ENCODE peak calls at places on chromosomes 3 and 15, in six cellular contexts. G, L, T, M, B and W are unnamed samples.

GRCh38 chr15:99411234-99411633 is 154.6 kb upstream of the MEF2A start:
- DNase-seq in M (no peak), B (no peak), T (no peak), G (no peak), L (no peak), W (no peak)

GRCh38 chr3:127988770-127989518 is 63.3 kb upstream of the SEC61A1 start:
- DNase-seq in T (no peak), M (no peak), L (no peak), G (peak; percentile 28), B (no peak), W (no peak)

GRCh38 chr15:55791576-55792400 is 48.8 kb upstream of the PRTG start:
- DNase-seq in L (peak; percentile 78), G (peak; percentile 45), B (no peak), M (no peak), T (peak; percentile 86), W (no peak)

GRCh38 chr3:52693071-52693470 is 7.2 kb downstream of the GNL3 start:
- DNase-seq in L (no peak), T (no peak), G (no peak), M (no peak), B (no peak), W (no peak)

GRCh38 chr3:58383476-58383875 is 50.2 kb downstream of the PDHB start:
- DNase-seq in T (no peak), G (peak; percentile 66), B (no peak), L (no peak), M (no peak), W (no peak)

GRCh38 chr3:75951941-75952340 is 166.6 kb upstream of the ZNF717 start:
- DNase-seq in G (peak; percentile 38), L (no peak), M (no peak), T (no peak), B (no peak), W (no peak)

GRCh38 chr3:170614214-170614966 is 28.5 kb upstream of the SLC7A14 start:
- DNase-seq in G (peak; percentile 91), T (peak; percentile 46), M (no peak), B (no peak), L (no peak), W (no peak)

GRCh38 chr15:31338879-31339557 is 12.4 kb downstream of the KLF13 start:
- DNase-seq in L (peak; percentile 85), M (no peak), T (peak; percentile 81), G (peak; percentile 74), B (peak; percentile 34), W (no peak)

GRCh38 chr3:30549600-30549999 is 56.8 kb upstream of the TGFBR2 start:
- DNase-seq in B (no peak), T (no peak), M (no peak), L (no peak), G (no peak), W (no peak)

GRCh38 chr3:13420051-13420816 is at the start of gene NUP210:
- DNase-seq in B (peak; percentile 82), L (peak; percentile 82), T (peak; percentile 56), M (peak; percentile 70), G (peak; percentile 4), W (no peak)

GRCh38 chr3:156661158-156661557 is 13.2 kb upstream of the TIPARP start:
- DNase-seq in M (no peak), T (no peak), L (no peak), G (no peak), B (no peak), W (no peak)

GRCh38 chr3:16024548-16024947 is 149.9 kb upstream of the GALNT15 start:
- DNase-seq in B (peak; percentile 4), T (no peak), M (no peak), G (no peak), L (no peak), W (no peak)

GRCh38 chr15:80556694-80557367 is 138.3 kb upstream of the ABHD17C start:
- DNase-seq in T (peak; percentile 83), M (no peak), G (no peak), B (peak; percentile 62), L (no peak), W (no peak)

GRCh38 chr15:89936051-89936792 is 23.5 kb upstream of the ARPIN start:
- DNase-seq in B (no peak), M (no peak), G (no peak), L (no peak), T (no peak), W (no peak)

GRCh38 chr15:68843425-68844311 is 23.0 kb upstream of the ANP32A start:
- DNase-seq in M (peak; percentile 10), L (no peak), T (no peak), B (peak; percentile 69), G (peak; percentile 30), W (no peak)

GRCh38 chr3:115301364-115301860 is 154.3 kb upstream of the ZBTB20 start:
- DNase-seq in L (no peak), G (no peak), T (no peak), M (no peak), B (no peak), W (no peak)

GRCh38 chr3:180433172-180433571 is 168.8 kb upstream of the TTC14 start:
- DNase-seq in G (no peak), B (no peak), T (no peak), M (no peak), L (no peak), W (no peak)

GRCh38 chr3:194300392-194300758 is 50.8 kb downstream of the CPN2 start:
- DNase-seq in G (peak; percentile 60), B (peak; percentile 33), T (peak; percentile 82), L (peak; percentile 82), M (peak; percentile 66), W (peak; percentile 80)

GRCh38 chr3:51434746-51435323 is 43.8 kb downstream of the RBM15B start:
- DNase-seq in G (peak; percentile 31), T (peak; percentile 51), B (peak; percentile 71), L (no peak), M (peak; percentile 44), W (peak; percentile 17)

GRCh38 chr3:86800116-86800515 is 190.8 kb downstream of the VGLL3 start:
- DNase-seq in B (no peak), M (no peak), T (no peak), L (no peak), G (peak; percentile 43), W (no peak)

GRCh38 chr3:127628788-127629456 is at the start of gene PODXL2:
- DNase-seq in L (peak; percentile 77), T (peak; percentile 36), G (peak; percentile 81), B (peak; percentile 87), M (peak; percentile 53), W (peak; percentile 24)

GRCh38 chr3:20039765-20040475 is at the start of gene KAT2B:
- DNase-seq in M (peak; percentile 85), G (peak; percentile 90), T (peak; percentile 83), B (peak; percentile 91), L (peak; percentile 93), W (peak; percentile 79)

GRCh38 chr3:70281663-70282062 is 30.8 kb downstream of the MDFIC2 start:
- DNase-seq in G (no peak), L (no peak), M (no peak), T (no peak), B (no peak), W (no peak)

GRCh38 chr15:74380361-74381189 is 13.1 kb upstream of the CYP11A1 start:
- DNase-seq in L (no peak), G (no peak), T (no peak), M (no peak), B (no peak), W (no peak)

GRCh38 chr3:24363242-24363641 is 131.4 kb downstream of the THRB start:
- DNase-seq in G (peak; percentile 47), L (no peak), M (no peak), B (no peak), T (peak; percentile 37), W (peak; percentile 49)

GRCh38 chr15:57312323-57313133 is 63.8 kb upstream of the CGNL1 start:
- DNase-seq in L (no peak), M (peak; percentile 84), B (no peak), G (no peak), T (no peak), W (no peak)

GRCh38 chr15:64356443-64357040 is 569 bp upstream of the CSNK1G1 start:
- DNase-seq in B (no peak), G (peak; percentile 91), M (no peak), T (no peak), L (no peak), W (no peak)

GRCh38 chr3:197258168-197258755 is 40.1 kb downstream of the DLG1 start:
- DNase-seq in L (no peak), M (no peak), T (no peak), G (no peak), B (no peak), W (no peak)

GRCh38 chr15:73782339-73782979 is 29.3 kb upstream of the INSYN1 start:
- DNase-seq in G (no peak), B (no peak), L (no peak), M (no peak), T (no peak), W (no peak)

GRCh38 chr15:33047077-33047476 is 147.4 kb downstream of the FMN1 start:
- DNase-seq in B (no peak), L (no peak), T (no peak), G (no peak), M (no peak), W (no peak)
- H3K9me3 ChIP-seq in B (no peaks in the 10 kb centered on the region), L (peaks cover 13% of the 10 kb centered on the region), T (no peaks in the 10 kb centered on the region), G (peaks cover 11% of the 10 kb centered on the region), M (no peaks in the 10 kb centered on the region), W (no peaks in the 10 kb centered on the region)

DNA sequence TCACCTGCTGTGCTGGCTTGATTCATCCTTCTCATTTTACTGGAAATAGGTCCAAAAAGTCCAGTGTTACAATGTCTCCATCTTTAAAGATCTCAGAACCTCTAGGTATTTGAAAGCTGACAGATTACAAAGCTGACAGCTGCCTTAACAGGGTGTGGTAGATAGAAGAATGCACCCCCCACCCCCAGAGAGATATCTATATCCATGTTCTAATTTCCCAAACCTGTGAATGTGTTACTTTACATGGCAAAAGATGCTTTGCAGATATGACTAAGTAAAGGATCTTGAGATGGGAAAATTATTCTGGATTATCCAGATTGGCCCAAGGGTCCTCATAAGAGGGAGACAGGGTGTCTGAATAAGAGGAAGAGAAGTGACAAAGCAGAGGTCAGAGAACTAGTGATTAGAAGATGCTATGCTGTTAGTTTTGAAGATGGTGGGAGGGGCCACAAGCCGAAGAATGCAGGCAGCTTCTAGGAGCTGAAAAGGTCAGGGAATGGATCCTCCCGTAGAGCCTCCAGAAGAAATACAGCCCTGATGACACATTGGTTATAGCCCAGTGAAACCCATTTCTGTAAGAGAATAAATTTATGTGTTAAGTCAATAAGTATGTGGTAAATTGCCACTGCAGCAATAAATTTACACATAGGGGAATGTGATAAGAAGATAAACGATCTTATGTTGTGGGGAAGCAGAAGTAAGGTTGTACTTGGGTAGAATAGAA is 21.5 kb upstream of the FSTL1 start:
- DNase-seq in B (no peak), T (no peak), G (no peak), L (no peak), M (no peak), W (no peak)
- H3K4me1 ChIP-seq in B (no peaks in the 10 kb centered on the region), T (peaks cover 3% of the 10 kb centered on the region), G (peaks cover 30% of the 10 kb centered on the region), L (no peaks in the 10 kb centered on the region), M (no peaks in the 10 kb centered on the region), W (peaks cover 5% of the 10 kb centered on the region)

GRCh38 chr15:52783929-52784798 is 6.0 kb downstream of the ONECUT1 start:
- DNase-seq in T (no peak), G (no peak), M (no peak), B (peak; percentile 71), L (peak; percentile 66), W (no peak)
- H3K9me3 ChIP-seq in T (no peaks in the 10 kb centered on the region), G (no peaks in the 10 kb centered on the region), M (no peaks in the 10 kb centered on the region), B (no peaks in the 10 kb centered on the region), L (no peaks in the 10 kb centered on the region), W (no peaks in the 10 kb centered on the region)

DNA sequence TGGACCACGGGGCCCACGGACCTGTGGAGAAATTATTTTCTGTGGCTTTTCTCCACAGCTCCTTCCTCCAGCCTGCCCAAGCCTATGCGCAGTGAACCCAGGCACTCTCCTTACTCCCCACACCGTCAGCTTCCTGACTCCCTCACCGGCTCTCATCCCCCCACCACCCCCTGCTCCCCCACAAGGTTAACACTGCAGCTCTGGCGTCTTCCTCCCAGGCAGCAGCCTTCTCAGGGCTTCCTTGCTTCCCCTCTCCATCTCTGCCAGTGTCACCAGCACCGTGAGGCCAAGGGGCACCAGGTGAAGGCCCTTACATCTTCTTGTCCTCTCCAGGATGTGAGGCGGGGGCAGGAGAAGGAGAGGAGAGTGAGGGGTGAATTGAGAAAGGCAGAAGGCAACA is 168.3 kb upstream of the TLE3 start:
- DNase-seq in G (no peak), B (no peak), L (no peak), T (no peak), M (no peak), W (no peak)
- H3K4me1 ChIP-seq in G (peaks cover 53% of the 10 kb centered on the region), B (peaks cover 10% of the 10 kb centered on the region), L (peaks cover 43% of the 10 kb centered on the region), T (peaks cover 30% of the 10 kb centered on the region), M (peaks cover 3% of the 10 kb centered on the region), W (no peaks in the 10 kb centered on the region)